ENCODE peak calls at places on chromosomes 16 and 17, in four cellular contexts. V is T-helper 9 cell; Y is activated naive CD4-positive, alpha-beta T cell treated with anti-CD3 and anti-CD28 coated beads, Interleukin-2, amount 10 ng/mL, durations not matched to agents 7 days and 5 days; U is PC-3. C is an unnamed sample.

GRCh38 chr17:75691371-75692290 is 24.5 kb downstream of the SAP30BP start:
- DNase-seq in V (no peak), Y (peak; percentile 56), U (peak; percentile 49), C (peak; percentile 69)

GRCh38 chr17:68325961-68326360 is 34.7 kb downstream of the ARSG start:
- DNase-seq in V (no peak), Y (no peak), U (no peak), C (no peak)

GRCh38 chr16:85916141-85916890 is 17.4 kb downstream of the IRF8 start:
- DNase-seq in V (no peak), Y (no peak), U (peak; percentile 27), C (peak; percentile 32)

GRCh38 chr17:47945529-47946508 is 4.4 kb downstream of the PNPO start:
- DNase-seq in V (no peak), Y (no peak), U (no peak), C (no peak)

GRCh38 chr17:82956726-82957468 is 117.1 kb upstream of the ZNF750 start:
- DNase-seq in V (no peak), Y (no peak), U (no peak), C (no peak)

GRCh38 chr17:34499576-34499975 is 79.8 kb upstream of the TMEM132E start:
- DNase-seq in V (no peak), Y (peak; percentile 45), U (peak; percentile 19), C (peak; percentile 6)

GRCh38 chr17:9124554-9124935 is 103.2 kb downstream of the NTN1 start:
- DNase-seq in V (no peak), Y (no peak), U (no peak), C (no peak)

GRCh38 chr16:67928561-67929364 is 2.9 kb downstream of the CTRL start:
- DNase-seq in V (peak; percentile 65), Y (peak; percentile 88), U (peak; percentile 70), C (peak; percentile 53)

GRCh38 chr17:69246726-69247375 is 18.2 kb upstream of the ABCA10 start:
- DNase-seq in V (no peak), Y (no peak), U (peak; percentile 81), C (no peak)

GRCh38 chr16:67212766-67213165 is 13.8 kb downstream of the ELMO3 start:
- DNase-seq in V (no peak), Y (no peak), U (peak; percentile 73), C (no peak)

GRCh38 chr16:51549836-51550235 is 398.8 kb upstream of the SALL1 start:
- DNase-seq in V (no peak), Y (no peak), U (no peak), C (no peak)

GRCh38 chr17:385836-386144 is 33.2 kb upstream of the RPH3AL start:
- DNase-seq in V (no peak), Y (no peak), U (no peak), C (no peak)